ENCODE peak calls at places on chromosome 13, in five cellular contexts. One of them, this sample, is unnamed.
A peak's percentile ranks its signal among the peaks of the same experiment; 100 is the strongest.

GRCh38 chr13:24076124-24076523 is 84.4 kb upstream of the SPATA13 start:
- DNase-seq in nephron progenitor cell: no peak
- DNase-seq in stimulated activated CD8-positive, alpha-beta memory T cell treated with anti-CD3 and anti-CD28 coated beads, Interleukin-4, amount 100 ng/mL, for 48 hours: no peak
- DNase-seq in stimulated activated naive CD4-positive, alpha-beta T cell treated with Interleukin-2 at 50 U/mL for 16 hours: no peak
- DNase-seq in LHCN-M2: no peak
- DNase-seq in this sample: no peak

GRCh38 chr13:96473463-96474157 is 383.7 kb downstream of the HS6ST3 start:
- DNase-seq in nephron progenitor cell: no peak
- DNase-seq in stimulated activated CD8-positive, alpha-beta memory T cell treated with anti-CD3 and anti-CD28 coated beads, Interleukin-4, amount 100 ng/mL, for 48 hours: no peak
- DNase-seq in stimulated activated naive CD4-positive, alpha-beta T cell treated with Interleukin-2 at 50 U/mL for 16 hours: no peak
- DNase-seq in LHCN-M2: no peak
- DNase-seq in this sample: no peak

GRCh38 chr13:80955487-80955886 is 614.6 kb upstream of the SPRY2 start:
- DNase-seq in nephron progenitor cell: no peak
- DNase-seq in stimulated activated CD8-positive, alpha-beta memory T cell treated with anti-CD3 and anti-CD28 coated beads, Interleukin-4, amount 100 ng/mL, for 48 hours: no peak
- DNase-seq in stimulated activated naive CD4-positive, alpha-beta T cell treated with Interleukin-2 at 50 U/mL for 16 hours: no peak
- DNase-seq in LHCN-M2: peak; percentile 70
- DNase-seq in this sample: no peak

GRCh38 chr13:23086951-23087350 is 93.8 kb upstream of the SGCG start:
- DNase-seq in nephron progenitor cell: no peak
- DNase-seq in stimulated activated CD8-positive, alpha-beta memory T cell treated with anti-CD3 and anti-CD28 coated beads, Interleukin-4, amount 100 ng/mL, for 48 hours: no peak
- DNase-seq in stimulated activated naive CD4-positive, alpha-beta T cell treated with Interleukin-2 at 50 U/mL for 16 hours: no peak
- DNase-seq in LHCN-M2: peak; percentile 32
- DNase-seq in this sample: no peak

GRCh38 chr13:30892966-30893365 is 13.1 kb upstream of the MEDAG start:
- DNase-seq in nephron progenitor cell: peak; percentile 75
- DNase-seq in stimulated activated CD8-positive, alpha-beta memory T cell treated with anti-CD3 and anti-CD28 coated beads, Interleukin-4, amount 100 ng/mL, for 48 hours: peak; percentile 50
- DNase-seq in stimulated activated naive CD4-positive, alpha-beta T cell treated with Interleukin-2 at 50 U/mL for 16 hours: no peak
- DNase-seq in LHCN-M2: peak; percentile 54
- DNase-seq in this sample: no peak

GRCh38 chr13:38350114-38350617 is 515 bp downstream of the UFM1 start:
- DNase-seq in nephron progenitor cell: peak; percentile 51
- DNase-seq in stimulated activated CD8-positive, alpha-beta memory T cell treated with anti-CD3 and anti-CD28 coated beads, Interleukin-4, amount 100 ng/mL, for 48 hours: peak; percentile 75
- DNase-seq in stimulated activated naive CD4-positive, alpha-beta T cell treated with Interleukin-2 at 50 U/mL for 16 hours: peak; percentile 50
- DNase-seq in LHCN-M2: peak; percentile 51
- DNase-seq in this sample: peak; percentile 36

GRCh38 chr13:68987585-68987984 is 1120.0 kb upstream of the ATXN8OS start:
- DNase-seq in nephron progenitor cell: no peak
- DNase-seq in stimulated activated CD8-positive, alpha-beta memory T cell treated with anti-CD3 and anti-CD28 coated beads, Interleukin-4, amount 100 ng/mL, for 48 hours: no peak
- DNase-seq in stimulated activated naive CD4-positive, alpha-beta T cell treated with Interleukin-2 at 50 U/mL for 16 hours: no peak
- DNase-seq in LHCN-M2: no peak
- DNase-seq in this sample: no peak

GRCh38 chr13:110216403-110217041 is 90.4 kb downstream of the COL4A1 start:
- DNase-seq in nephron progenitor cell: no peak
- DNase-seq in stimulated activated CD8-positive, alpha-beta memory T cell treated with anti-CD3 and anti-CD28 coated beads, Interleukin-4, amount 100 ng/mL, for 48 hours: no peak
- DNase-seq in stimulated activated naive CD4-positive, alpha-beta T cell treated with Interleukin-2 at 50 U/mL for 16 hours: no peak
- DNase-seq in LHCN-M2: peak; percentile 70
- DNase-seq in this sample: peak; percentile 63

GRCh38 chr13:46181799-46182490 is at the start of gene LCP1:
- DNase-seq in nephron progenitor cell: no peak
- DNase-seq in stimulated activated CD8-positive, alpha-beta memory T cell treated with anti-CD3 and anti-CD28 coated beads, Interleukin-4, amount 100 ng/mL, for 48 hours: peak; percentile 74
- DNase-seq in stimulated activated naive CD4-positive, alpha-beta T cell treated with Interleukin-2 at 50 U/mL for 16 hours: peak; percentile 71
- DNase-seq in LHCN-M2: no peak
- DNase-seq in this sample: peak; percentile 69

GRCh38 chr13:42893346-42893745 is 98.7 kb downstream of the EPSTI1 start:
- DNase-seq in nephron progenitor cell: no peak
- DNase-seq in stimulated activated CD8-positive, alpha-beta memory T cell treated with anti-CD3 and anti-CD28 coated beads, Interleukin-4, amount 100 ng/mL, for 48 hours: no peak
- DNase-seq in stimulated activated naive CD4-positive, alpha-beta T cell treated with Interleukin-2 at 50 U/mL for 16 hours: no peak
- DNase-seq in LHCN-M2: peak; percentile 56
- DNase-seq in this sample: peak; percentile 75

GRCh38 chr13:76846363-76846762 is 39.8 kb downstream of the KCTD12 start:
- DNase-seq in nephron progenitor cell: no peak
- DNase-seq in stimulated activated CD8-positive, alpha-beta memory T cell treated with anti-CD3 and anti-CD28 coated beads, Interleukin-4, amount 100 ng/mL, for 48 hours: no peak
- DNase-seq in stimulated activated naive CD4-positive, alpha-beta T cell treated with Interleukin-2 at 50 U/mL for 16 hours: no peak
- DNase-seq in LHCN-M2: peak; percentile 30
- DNase-seq in this sample: no peak

GRCh38 chr13:21372530-21372929 is 86.6 kb downstream of the ZDHHC20 start:
- DNase-seq in nephron progenitor cell: no peak
- DNase-seq in stimulated activated CD8-positive, alpha-beta memory T cell treated with anti-CD3 and anti-CD28 coated beads, Interleukin-4, amount 100 ng/mL, for 48 hours: no peak
- DNase-seq in stimulated activated naive CD4-positive, alpha-beta T cell treated with Interleukin-2 at 50 U/mL for 16 hours: no peak
- DNase-seq in LHCN-M2: no peak
- DNase-seq in this sample: no peak

GRCh38 chr13:107348931-107349330 is 781.0 kb upstream of the ARGLU1 start:
- DNase-seq in nephron progenitor cell: no peak
- DNase-seq in stimulated activated CD8-positive, alpha-beta memory T cell treated with anti-CD3 and anti-CD28 coated beads, Interleukin-4, amount 100 ng/mL, for 48 hours: no peak
- DNase-seq in stimulated activated naive CD4-positive, alpha-beta T cell treated with Interleukin-2 at 50 U/mL for 16 hours: no peak
- DNase-seq in LHCN-M2: no peak
- DNase-seq in this sample: peak; percentile 39

GRCh38 chr13:94950303-94950702 is 238.0 kb upstream of the SOX21 start:
- DNase-seq in nephron progenitor cell: no peak
- DNase-seq in stimulated activated CD8-positive, alpha-beta memory T cell treated with anti-CD3 and anti-CD28 coated beads, Interleukin-4, amount 100 ng/mL, for 48 hours: no peak
- DNase-seq in stimulated activated naive CD4-positive, alpha-beta T cell treated with Interleukin-2 at 50 U/mL for 16 hours: no peak
- DNase-seq in LHCN-M2: no peak
- DNase-seq in this sample: no peak

GRCh38 chr13:109744512-109745051 is 41.8 kb downstream of the IRS2 start:
- DNase-seq in nephron progenitor cell: no peak
- DNase-seq in stimulated activated CD8-positive, alpha-beta memory T cell treated with anti-CD3 and anti-CD28 coated beads, Interleukin-4, amount 100 ng/mL, for 48 hours: no peak
- DNase-seq in stimulated activated naive CD4-positive, alpha-beta T cell treated with Interleukin-2 at 50 U/mL for 16 hours: no peak
- DNase-seq in LHCN-M2: no peak
- DNase-seq in this sample: peak; percentile 65

GRCh38 chr13:42215578-42216421 is 56.2 kb upstream of the AKAP11 start:
- DNase-seq in nephron progenitor cell: peak; percentile 14
- DNase-seq in stimulated activated CD8-positive, alpha-beta memory T cell treated with anti-CD3 and anti-CD28 coated beads, Interleukin-4, amount 100 ng/mL, for 48 hours: peak; percentile 43
- DNase-seq in stimulated activated naive CD4-positive, alpha-beta T cell treated with Interleukin-2 at 50 U/mL for 16 hours: no peak
- DNase-seq in LHCN-M2: peak; percentile 41
- DNase-seq in this sample: peak; percentile 36

GRCh38 chr13:75195479-75196111 is 286.4 kb downstream of the TBC1D4 start:
- DNase-seq in nephron progenitor cell: peak; percentile 20
- DNase-seq in stimulated activated CD8-positive, alpha-beta memory T cell treated with anti-CD3 and anti-CD28 coated beads, Interleukin-4, amount 100 ng/mL, for 48 hours: no peak
- DNase-seq in stimulated activated naive CD4-positive, alpha-beta T cell treated with Interleukin-2 at 50 U/mL for 16 hours: no peak
- DNase-seq in LHCN-M2: peak; percentile 54
- DNase-seq in this sample: peak; percentile 37

GRCh38 chr13:98571955-98572662 is 4.8 kb downstream of the STK24 start:
- DNase-seq in nephron progenitor cell: no peak
- DNase-seq in stimulated activated CD8-positive, alpha-beta memory T cell treated with anti-CD3 and anti-CD28 coated beads, Interleukin-4, amount 100 ng/mL, for 48 hours: peak; percentile 44
- DNase-seq in stimulated activated naive CD4-positive, alpha-beta T cell treated with Interleukin-2 at 50 U/mL for 16 hours: no peak
- DNase-seq in LHCN-M2: peak; percentile 82
- DNase-seq in this sample: peak; percentile 88

GRCh38 chr13:35992964-35993363 is 138.2 kb downstream of the DCLK1 start:
- DNase-seq in nephron progenitor cell: no peak
- DNase-seq in stimulated activated CD8-positive, alpha-beta memory T cell treated with anti-CD3 and anti-CD28 coated beads, Interleukin-4, amount 100 ng/mL, for 48 hours: no peak
- DNase-seq in stimulated activated naive CD4-positive, alpha-beta T cell treated with Interleukin-2 at 50 U/mL for 16 hours: no peak
- DNase-seq in LHCN-M2: no peak
- DNase-seq in this sample: no peak

GRCh38 chr13:81874253-81874652 is 1533.3 kb upstream of the SPRY2 start:
- DNase-seq in nephron progenitor cell: no peak
- DNase-seq in stimulated activated CD8-positive, alpha-beta memory T cell treated with anti-CD3 and anti-CD28 coated beads, Interleukin-4, amount 100 ng/mL, for 48 hours: no peak
- DNase-seq in stimulated activated naive CD4-positive, alpha-beta T cell treated with Interleukin-2 at 50 U/mL for 16 hours: no peak
- DNase-seq in LHCN-M2: no peak
- DNase-seq in this sample: no peak

GRCh38 chr13:29861694-29862110 is 11.3 kb upstream of the UBL3 start:
- DNase-seq in nephron progenitor cell: no peak
- DNase-seq in stimulated activated CD8-positive, alpha-beta memory T cell treated with anti-CD3 and anti-CD28 coated beads, Interleukin-4, amount 100 ng/mL, for 48 hours: no peak
- DNase-seq in stimulated activated naive CD4-positive, alpha-beta T cell treated with Interleukin-2 at 50 U/mL for 16 hours: no peak
- DNase-seq in LHCN-M2: peak; percentile 82
- DNase-seq in this sample: peak; percentile 91